ENCODE peak calls at places on chromosomes 5 and 9, in seven cellular contexts. A is activated gamma-delta T cell treated with anti-CD3 and anti-CD28 coated beads, Interleukin-2, amount 50 U/mL, for 16 hours; Y is T-helper 1 cell; P is heart left ventricle; U is tibial artery; D is HEK293T; M is LHCN-M2. F is an unnamed sample.

GRCh38 chr9:98218562-98219363 is 26.3 kb upstream of the CORO2A start:
- DNase-seq in P (no peak), A (no peak), D (no peak), U (no peak), M (no peak), Y (no peak), F (no peak)

GRCh38 chr5:163473613-163474243 is 13.3 kb downstream of the HMMR start:
- DNase-seq in M (no peak), U (no peak), Y (no peak), P (no peak), D (no peak), A (no peak), F (no peak)

GRCh38 chr9:137304383-137305059 is 2.5 kb upstream of the NRARP start:
- DNase-seq in A (no peak), Y (no peak), D (no peak), P (peak; percentile 30), U (peak; percentile 62), M (no peak), F (no peak)

GRCh38 chr9:98081477-98082219 is 25.1 kb downstream of the NANS start:
- DNase-seq in M (peak; percentile 22), P (no peak), A (no peak), U (peak; percentile 60), Y (no peak), D (no peak), F (no peak)

GRCh38 chr9:126095546-126096190 is 231.0 kb upstream of the MVB12B start:
- DNase-seq in P (no peak), Y (no peak), A (no peak), M (no peak), D (no peak), U (no peak), F (no peak)

GRCh38 chr5:110751902-110752762 is 13.3 kb downstream of the SLC25A46 start:
- DNase-seq in P (no peak), M (no peak), Y (no peak), D (no peak), U (no peak), A (peak; percentile 12), F (peak; percentile 13)

GRCh38 chr5:97163360-97163764 is 19.7 kb downstream of the RIOK2 start:
- DNase-seq in A (no peak), P (no peak), Y (no peak), U (no peak), D (no peak), M (peak; percentile 22), F (no peak)

GRCh38 chr5:151012857-151013256 is 7.5 kb upstream of the GPX3 start:
- DNase-seq in A (no peak), P (no peak), M (no peak), Y (no peak), U (no peak), D (no peak), F (no peak)

GRCh38 chr5:146877783-146878470 is 630 bp downstream of the PPP2R2B start:
- DNase-seq in P (no peak), U (peak; percentile 69), D (no peak), M (peak; percentile 5), Y (no peak), A (no peak), F (no peak)

GRCh38 chr5:168583742-168584482 is 4.7 kb upstream of the PANK3 start:
- DNase-seq in P (no peak), U (no peak), M (no peak), D (no peak), Y (no peak), A (no peak), F (no peak)

GRCh38 chr5:133219296-133219695 is 167.5 kb downstream of the HSPA4 start:
- DNase-seq in A (no peak), U (no peak), Y (no peak), P (no peak), M (no peak), D (no peak), F (no peak)

GRCh38 chr5:13746026-13746425 is 198.5 kb downstream of the DNAH5 start:
- DNase-seq in Y (no peak), A (no peak), M (peak; percentile 35), P (no peak), D (no peak), U (no peak), F (no peak)

GRCh38 chr9:132068604-132069003 is 11.1 kb downstream of the MED27 start:
- DNase-seq in U (no peak), D (no peak), Y (no peak), M (no peak), A (no peak), P (no peak), F (no peak)

GRCh38 chr5:79694652-79695051 is 5.0 kb downstream of the CMYA5 start:
- DNase-seq in U (no peak), A (no peak), D (peak; percentile 36), M (no peak), Y (no peak), P (peak; percentile 51), F (no peak)

GRCh38 chr9:91255327-91255726 is 106.4 kb downstream of the AUH start:
- DNase-seq in D (no peak), Y (no peak), M (peak; percentile 64), P (no peak), A (no peak), U (no peak), F (no peak)

GRCh38 chr5:113232246-113232645 is 202.5 kb downstream of the TSSK1B start:
- DNase-seq in A (no peak), D (no peak), P (no peak), U (no peak), M (peak; percentile 62), Y (no peak), F (no peak)

GRCh38 chr9:70701163-70701562 is 286.7 kb upstream of the KLF9 start:
- DNase-seq in P (no peak), U (no peak), M (peak; percentile 59), D (no peak), Y (no peak), A (no peak), F (no peak)

GRCh38 chr5:54900906-54901725 is 84.3 kb downstream of the ESM1 start:
- DNase-seq in A (no peak), M (peak; percentile 99), U (peak; percentile 68), P (no peak), Y (no peak), D (no peak), F (no peak)

GRCh38 chr5:149740866-149741459 is 10.9 kb downstream of the PPARGC1B start:
- DNase-seq in Y (no peak), A (no peak), M (peak; percentile 12), U (no peak), D (no peak), P (no peak), F (no peak)

GRCh38 chr5:7916171-7916804 is 47.3 kb downstream of the MTRR start:
- DNase-seq in U (no peak), P (no peak), A (no peak), D (no peak), M (peak; percentile 78), Y (no peak), F (no peak)

GRCh38 chr5:74641778-74642542 is 1.4 kb upstream of the ENC1 start:
- DNase-seq in A (no peak), U (no peak), Y (no peak), D (peak; percentile 36), M (peak; percentile 88), P (peak; percentile 56), F (no peak)

GRCh38 chr5:88826959-88827585 is 55.9 kb downstream of the MEF2C start:
- DNase-seq in Y (no peak), D (no peak), P (peak; percentile 61), U (no peak), A (no peak), M (peak; percentile 35), F (no peak)